ENCODE peak calls at places on chromosomes 5 and 9, in five cellular contexts. Z, Q, H, I and V are unnamed samples.

GRCh38 chr5:127324756-127325155 is 34.2 kb downstream of the MEGF10 start:
- DNase-seq in Z (no peak), Q (no peak), H (no peak), I (no peak), V (no peak)

GRCh38 chr5:150412319-150413175 is at the start of gene CD74:
- DNase-seq in Z (peak), Q (no peak), H (peak), I (peak), V (no peak)

GRCh38 chr9:86720893-86721698 is 226.2 kb downstream of the GAS1 start:
- DNase-seq in Z (peak), Q (no peak), H (no peak), I (no peak), V (no peak)

GRCh38 chr5:29079771-29080170 is 2041.4 kb upstream of the CDH9 start:
- DNase-seq in Z (no peak), Q (no peak), H (peak), I (no peak), V (peak)

GRCh38 chr9:16414451-16414850 is 456.0 kb downstream of the BNC2 start:
- DNase-seq in Z (peak), Q (no peak), H (no peak), I (no peak), V (no peak)

GRCh38 chr5:150097152-150097551 is 10.8 kb upstream of the CSF1R start:
- DNase-seq in Z (no peak), Q (no peak), H (no peak), I (no peak), V (no peak)

GRCh38 chr5:60993425-60993824 is 48.4 kb downstream of the NDUFAF2 start:
- DNase-seq in Z (no peak), Q (no peak), H (no peak), I (no peak), V (no peak)

GRCh38 chr5:137751869-137752491 is 2.2 kb downstream of the HNRNPA0 start:
- DNase-seq in Z (peak), Q (peak), H (peak), I (no peak), V (peak)

GRCh38 chr5:88890070-88890781 is 7.2 kb upstream of the MEF2C start:
- DNase-seq in Z (no peak), Q (no peak), H (no peak), I (no peak), V (no peak)

GRCh38 chr5:145827275-145827674 is 7.9 kb downstream of the PRELID2 start:
- DNase-seq in Z (peak), Q (no peak), H (no peak), I (no peak), V (no peak)

GRCh38 chr9:135218331-135219225 is 131.1 kb downstream of the OLFM1 start:
- DNase-seq in Z (no peak), Q (no peak), H (peak), I (peak), V (peak)

GRCh38 chr9:13975628-13976250 is 338.2 kb downstream of the NFIB start:
- DNase-seq in Z (no peak), Q (no peak), H (no peak), I (no peak), V (no peak)

GRCh38 chr5:151157426-151158286 is at the start of gene ANXA6:
- DNase-seq in Z (peak), Q (peak), H (peak), I (peak), V (peak)

GRCh38 chr9:93098236-93098946 is 2.4 kb downstream of the CARD19 start:
- DNase-seq in Z (peak), Q (peak), H (no peak), I (peak), V (peak)

GRCh38 chr5:165805756-165806155 is 2300.3 kb downstream of the MAT2B start:
- DNase-seq in Z (no peak), Q (no peak), H (peak), I (no peak), V (no peak)
- TF ChIP-seq CTCF in Z (no peak), Q (no peak), H (peak), I (no peak), V (no peak)

DNA sequence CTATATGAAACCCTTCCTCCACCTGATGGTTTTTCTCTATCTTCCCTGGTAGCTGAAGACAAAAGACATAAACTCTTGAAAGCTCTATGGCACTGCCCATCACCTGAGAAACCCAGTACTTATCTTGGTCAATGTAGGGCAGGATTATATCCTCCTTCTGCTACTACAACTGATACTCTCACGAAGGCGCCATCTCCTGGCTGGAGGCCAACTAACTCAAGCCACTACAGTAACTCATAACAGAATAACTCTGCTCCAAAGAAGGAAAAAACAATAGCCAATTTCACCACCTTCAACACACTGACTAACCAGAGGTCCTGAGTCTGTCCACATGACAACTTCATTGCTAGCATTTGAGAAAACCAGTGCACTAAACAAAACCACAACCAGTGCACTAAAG is 409.2 kb downstream of the CETN3 start:
- DNase-seq in Z (no peak), Q (no peak), H (peak), I (no peak), V (peak)
- TF ChIP-seq CTCF in Z (no peak), Q (no peak), H (peak), I (no peak), V (no peak)

DNA sequence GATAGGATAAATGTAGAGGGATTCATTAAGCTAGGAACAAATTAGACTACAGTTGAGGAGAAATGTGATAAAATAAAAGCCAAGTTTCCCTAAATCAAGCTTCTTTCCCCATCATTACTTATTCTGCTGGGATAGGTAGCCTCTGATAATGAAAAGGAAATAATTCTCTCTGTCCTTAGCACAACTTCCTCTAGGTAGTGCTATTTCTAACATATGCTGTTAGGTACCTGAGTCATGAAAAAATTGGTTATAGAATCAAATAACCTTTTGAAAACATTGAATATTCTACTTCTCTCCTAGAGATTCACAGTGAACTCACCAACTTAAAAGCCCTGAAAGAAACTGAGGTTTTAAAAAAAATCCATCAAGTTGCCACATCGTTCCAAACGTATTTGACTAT is 1793.1 kb downstream of the EFNA5 start:
- DNase-seq in Z (peak), Q (no peak), H (no peak), I (no peak), V (no peak)
- TF ChIP-seq CTCF in Z (no peak), Q (no peak), H (no peak), I (no peak), V (peak)

GRCh38 chr9:92029553-92029952 is 79.5 kb upstream of the ROR2 start:
- DNase-seq in Z (no peak), Q (no peak), H (no peak), I (no peak), V (no peak)
- TF ChIP-seq CTCF in Z (peak), Q (peak), H (no peak), I (no peak), V (peak)